ENCODE peak calls at places on chromosomes 12 and 14, in ten cellular contexts. Z is GM12878, X is HepG2, G is suprapubic skin, I is GM23338, L is H1, B is transverse colon, M is stomach, R is K562, U is spleen. N is an unnamed sample.

GRCh38 chr14:55579724-55580400 is at the start of gene KTN1:
- DNase-seq in L (peak), B (peak), R (peak), U (peak), M (peak), G (peak), Z (no peak), X (peak), I (peak), N (no peak)

GRCh38 chr12:117514016-117514415 is 152.6 kb upstream of the NOS1 start:
- DNase-seq in G (no peak), U (no peak), M (peak), B (no peak), X (no peak), Z (no peak), I (peak), R (no peak), L (no peak), N (no peak)

GRCh38 chr14:56087824-56088571 is 30.2 kb upstream of the PELI2 start:
- DNase-seq in X (no peak), L (no peak), B (no peak), Z (no peak), I (no peak), M (no peak), G (no peak), R (no peak), U (no peak), N (no peak)

GRCh38 chr12:130482448-130482847 is 144.8 kb downstream of the PIWIL1 start:
- DNase-seq in X (no peak), G (no peak), L (no peak), Z (no peak), M (no peak), B (no peak), I (peak), U (no peak), R (no peak), N (no peak)

GRCh38 chr12:130549361-130549760 is 166.7 kb downstream of the RIMBP2 start:
- DNase-seq in I (no peak), U (no peak), X (no peak), L (no peak), B (no peak), M (no peak), Z (no peak), G (no peak), R (no peak), N (no peak)

GRCh38 chr14:78448483-78449094 is 278.4 kb downstream of the NRXN3 start:
- DNase-seq in M (peak), B (peak), X (peak), Z (peak), G (no peak), I (peak), L (peak), U (no peak), R (peak), N (peak)

GRCh38 chr12:129312048-129312447 is 458.8 kb downstream of the GLT1D1 start:
- DNase-seq in B (no peak), L (no peak), I (peak), X (no peak), M (no peak), U (no peak), Z (no peak), R (no peak), G (no peak), N (no peak)

GRCh38 chr14:95885278-95885677 is 8.6 kb downstream of the TUNAR start:
- DNase-seq in U (no peak), L (no peak), R (no peak), G (no peak), B (no peak), M (no peak), Z (no peak), X (no peak), I (peak), N (no peak)

GRCh38 chr12:27785882-27786570 is 6.0 kb upstream of the MANSC4 start:
- DNase-seq in L (no peak), I (no peak), R (no peak), U (no peak), M (no peak), Z (no peak), X (no peak), B (no peak), G (no peak), N (peak)

GRCh38 chr14:72906316-72906715 is 12.4 kb upstream of the DPF3 start:
- DNase-seq in X (no peak), U (no peak), M (no peak), B (no peak), I (no peak), L (no peak), G (no peak), R (no peak), Z (no peak), N (no peak)

GRCh38 chr14:92556255-92556741 is 42.7 kb downstream of the RIN3 start:
- DNase-seq in X (no peak), I (no peak), B (no peak), G (no peak), R (no peak), M (no peak), Z (no peak), U (no peak), L (no peak), N (no peak)

GRCh38 chr12:69350002-69350626 is 1.9 kb downstream of the LYZ start:
- DNase-seq in G (no peak), R (no peak), Z (no peak), U (no peak), M (no peak), L (no peak), I (no peak), B (no peak), X (no peak), N (no peak)

GRCh38 chr14:100432652-100433427 is 109.7 kb downstream of the SLC25A47 start:
- DNase-seq in G (no peak), I (no peak), X (no peak), B (no peak), M (no peak), Z (no peak), R (no peak), U (no peak), L (no peak), N (no peak)

GRCh38 chr12:114319422-114319821 is 86.5 kb downstream of the TBX5 start:
- DNase-seq in Z (no peak), M (no peak), R (no peak), L (no peak), X (no peak), G (no peak), I (no peak), B (no peak), U (no peak), N (no peak)

GRCh38 chr14:88559852-88560251 is 3.0 kb upstream of the ZC3H14 start:
- DNase-seq in R (no peak), M (no peak), Z (no peak), L (no peak), X (peak), U (no peak), B (no peak), G (no peak), I (peak), N (no peak)

GRCh38 chr14:26395726-26396125 is 202.1 kb downstream of the NOVA1 start:
- DNase-seq in Z (no peak), U (no peak), R (no peak), G (no peak), X (no peak), L (no peak), I (no peak), B (no peak), M (no peak), N (no peak)

GRCh38 chr12:113098428-113099028 is 37.0 kb downstream of the RASAL1 start:
- DNase-seq in I (peak), L (peak), B (peak), U (peak), G (peak), Z (no peak), X (peak), R (peak), M (peak), N (peak)

GRCh38 chr14:94523265-94523664 is 14.0 kb upstream of the SERPINA12 start:
- DNase-seq in I (no peak), U (no peak), G (no peak), R (no peak), M (no peak), X (no peak), Z (no peak), B (no peak), L (no peak), N (no peak)

GRCh38 chr12:112121780-112122565 is 3.4 kb upstream of the TRAFD1 start:
- DNase-seq in Z (no peak), G (no peak), X (no peak), I (peak), U (no peak), B (peak), L (no peak), M (peak), R (no peak), N (no peak)

GRCh38 chr14:57245941-57246340 is 22.8 kb downstream of the EXOC5 start:
- DNase-seq in I (no peak), M (no peak), U (no peak), B (no peak), G (no peak), X (no peak), R (no peak), L (no peak), Z (no peak), N (no peak)

DNA sequence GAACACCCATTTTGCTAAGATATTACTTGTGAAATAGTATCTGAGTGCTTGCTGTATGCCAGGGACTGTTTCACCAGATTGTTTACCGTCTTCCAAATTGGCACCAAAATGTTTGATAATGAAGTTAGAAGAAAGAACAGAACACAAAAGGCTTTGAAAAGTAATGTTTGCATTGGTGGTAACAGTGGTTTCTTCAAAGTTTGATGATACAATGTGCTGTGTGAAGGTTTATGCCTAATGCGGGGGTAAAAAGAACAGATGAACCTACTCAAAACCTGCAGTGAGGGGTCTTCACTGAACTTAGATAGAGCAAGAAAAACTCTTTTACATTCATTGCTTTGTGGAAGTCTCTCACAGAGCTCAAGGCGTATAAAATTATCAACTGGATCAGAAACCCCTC is 76.2 kb downstream of the PRKCH start:
- DNase-seq in B (no peak), L (no peak), G (no peak), M (no peak), R (no peak), X (no peak), I (no peak), Z (no peak), U (no peak), N (no peak)
- TF ChIP-seq POLR2AphosphoS5 in B (no peak), L (no peak), G (no peak), M (no peak), R (no peak), X (no peak), I (no peak), Z (no peak), U (no peak), N (no peak)

GRCh38 chr12:49201595-49202295 is 12.9 kb upstream of the TUBA1A start:
- DNase-seq in U (no peak), R (no peak), M (no peak), I (peak), Z (no peak), G (no peak), L (no peak), X (no peak), B (no peak), N (no peak)
- H3K4me3 ChIP-seq in U (no peak), R (no peak), M (no peak), I (no peak), Z (no peak), G (no peak), L (no peak), X (no peak), B (no peak), N (peak)

GRCh38 chr14:65303185-65303901 is 109.2 kb upstream of the FUT8 start:
- DNase-seq in R (no peak), G (no peak), U (no peak), M (no peak), I (peak), L (no peak), Z (no peak), X (no peak), B (no peak), N (no peak)
- H3K27ac ChIP-seq in R (no peak), G (no peak), U (no peak), M (peak), I (no peak), L (no peak), Z (peak), X (no peak), B (peak), N (no peak)

GRCh38 chr12:10749700-10750384 is 26.7 kb upstream of the YBX3 start:
- DNase-seq in M (peak), G (peak), I (peak), U (no peak), L (peak), Z (peak), X (peak), B (peak), R (peak), N (peak)
- TF ChIP-seq POLR2AphosphoS5 in M (peak), G (no peak), I (no peak), U (no peak), L (no peak), Z (no peak), X (no peak), B (peak), R (no peak), N (no peak)

DNA sequence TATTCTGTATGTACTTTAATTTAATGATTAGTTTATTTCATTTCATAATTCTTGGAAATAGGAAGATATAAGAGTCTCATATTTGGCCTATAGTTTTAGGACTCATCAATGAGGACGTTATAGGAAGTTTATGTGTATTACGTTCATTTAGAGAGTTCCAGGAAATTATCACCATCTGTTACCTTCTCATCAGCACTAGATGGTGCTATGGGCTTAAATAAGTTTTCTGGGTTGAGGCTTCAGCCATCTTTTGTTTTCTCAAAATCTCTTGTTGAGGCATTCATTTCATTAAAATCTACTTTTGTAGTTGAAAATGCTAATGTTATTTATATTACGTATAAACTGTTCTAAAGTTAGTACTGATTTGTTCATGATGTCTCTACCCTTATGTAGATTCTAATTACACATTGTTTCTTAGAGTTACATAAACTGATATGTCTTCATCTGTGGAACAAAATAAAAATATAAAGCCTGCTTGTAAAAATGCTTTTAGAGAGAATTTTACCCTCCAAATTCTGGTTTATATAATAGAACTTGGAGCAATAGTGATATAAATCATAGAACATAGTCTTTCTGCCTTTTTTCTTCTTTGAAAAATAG is 89.2 kb downstream of the CFAP54 start:
- DNase-seq in B (no peak), Z (peak), R (peak), X (peak), L (no peak), I (peak), G (no peak), U (no peak), M (no peak), N (peak)
- H3K4me3 ChIP-seq in B (no peak), Z (no peak), R (no peak), X (no peak), L (no peak), I (no peak), G (no peak), U (no peak), M (no peak), N (no peak)

DNA sequence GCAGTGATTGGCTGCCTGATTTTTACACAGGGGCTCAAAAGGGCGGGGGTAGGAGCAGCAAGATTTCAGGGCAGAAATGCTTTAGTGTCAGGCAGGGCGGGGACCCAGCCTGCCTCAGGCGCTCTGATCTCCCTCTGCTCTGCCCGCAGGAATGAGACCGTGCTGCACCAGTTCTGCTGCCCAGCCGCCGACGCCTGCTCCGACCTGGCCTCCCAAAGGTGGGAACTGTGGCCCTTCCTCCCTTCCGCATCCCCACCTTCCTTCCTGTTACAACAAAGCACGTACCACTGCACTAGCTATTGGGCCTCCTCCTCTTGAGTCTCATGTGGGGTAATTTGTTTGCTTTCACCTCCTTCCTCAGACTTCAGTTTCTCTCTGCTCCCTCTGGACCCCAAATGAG is 32.4 kb downstream of the IQSEC3 start:
- DNase-seq in R (peak), L (peak), M (no peak), I (peak), B (no peak), Z (no peak), X (no peak), G (no peak), U (no peak), N (no peak)
- H3K27ac ChIP-seq in R (no peak), L (no peak), M (no peak), I (no peak), B (no peak), Z (no peak), X (no peak), G (no peak), U (no peak), N (no peak)

GRCh38 chr12:88566430-88566829 is 13.8 kb downstream of the KITLG start:
- DNase-seq in G (no peak), M (peak), B (peak), X (peak), U (no peak), R (no peak), Z (no peak), L (no peak), I (no peak), N (no peak)
- TF ChIP-seq POLR2AphosphoS5 in G (no peak), M (peak), B (no peak), X (no peak), U (no peak), R (no peak), Z (no peak), L (no peak), I (no peak), N (no peak)

GRCh38 chr14:75602527-75602926 is 24.1 kb downstream of the FLVCR2 start:
- DNase-seq in R (no peak), L (no peak), B (no peak), Z (no peak), X (no peak), M (no peak), G (no peak), I (no peak), U (no peak), N (no peak)

GRCh38 chr14:75604979-75605825 is 26.8 kb downstream of the FLVCR2 start:
- DNase-seq in R (no peak), I (no peak), X (no peak), L (no peak), B (no peak), G (no peak), Z (no peak), M (no peak), U (no peak), N (no peak)

GRCh38 chr14:75607044-75607443 is 28.6 kb downstream of the FLVCR2 start:
- DNase-seq in X (peak), U (no peak), B (no peak), L (no peak), Z (no peak), M (no peak), G (no peak), R (no peak), I (no peak), N (no peak)

GRCh38 chr14:75607842-75608640 is 29.6 kb downstream of the FLVCR2 start:
- DNase-seq in X (no peak), B (no peak), U (no peak), Z (no peak), I (no peak), R (no peak), G (no peak), M (no peak), L (no peak), N (no peak)

GRCh38 chr14:75605916-75606315 is 27.5 kb downstream of the FLVCR2 start:
- DNase-seq in M (no peak), R (no peak), B (no peak), Z (no peak), L (no peak), G (no peak), I (no peak), X (no peak), U (no peak), N (no peak)
- H3K4me3 ChIP-seq in M (no peak), R (no peak), B (no peak), Z (no peak), L (no peak), G (no peak), I (no peak), X (no peak), U (no peak), N (no peak)